ENCODE peak calls at places on chromosomes 11 and 22, in seven cellular contexts. T is dermis microvascular lymphatic vessel endothelial cell; J is effector CD4-positive, alpha-beta T cell; I is stimulated activated CD8-positive, alpha-beta memory T cell treated with anti-CD3 and anti-CD28 coated beads, Interleukin-2, amount 100 ng/mL, for 1 hour; Z is iPS-NIHi11; N is GM13976; L is RWPE2. S is an unnamed sample.

GRCh38 chr11:65565624-65566453 is 4.4 kb upstream of the ZNRD2 start:
- DNase-seq in T (peak; percentile 45), J (peak; percentile 42), I (no peak), Z (no peak), N (no peak), L (no peak), S (no peak)

GRCh38 chr11:103279821-103280220 is 170.6 kb downstream of the DYNC2H1 start:
- DNase-seq in T (no peak), J (no peak), I (no peak), Z (no peak), N (no peak), L (no peak), S (no peak)

GRCh38 chr22:20591660-20592310 is 84.4 kb downstream of the MED15 start:
- DNase-seq in T (no peak), J (no peak), I (no peak), Z (peak; percentile 88), N (no peak), L (peak; percentile 57), S (no peak)

GRCh38 chr11:12200359-12201015 is 90.1 kb downstream of the MICAL2 start:
- DNase-seq in T (no peak), J (no peak), I (no peak), Z (no peak), N (no peak), L (no peak), S (no peak)

GRCh38 chr11:100927579-100927978 is 202.0 kb downstream of the PGR start:
- DNase-seq in T (no peak), J (no peak), I (no peak), Z (no peak), N (no peak), L (no peak), S (no peak)

GRCh38 chr11:82855616-82856015 is 44.6 kb downstream of the PRCP start:
- DNase-seq in T (no peak), J (no peak), I (no peak), Z (no peak), N (no peak), L (no peak), S (no peak)

GRCh38 chr22:48896766-48897637 is 930.7 kb downstream of the BRD1 start:
- DNase-seq in T (no peak), J (no peak), I (no peak), Z (no peak), N (peak; percentile 11), L (peak; percentile 32), S (no peak)

GRCh38 chr11:124977006-124977405 is 23.0 kb downstream of the CCDC15 start:
- DNase-seq in T (no peak), J (no peak), I (no peak), Z (no peak), N (no peak), L (no peak), S (no peak)

GRCh38 chr11:91819195-91819594 is 405.4 kb upstream of the FAT3 start:
- DNase-seq in T (no peak), J (no peak), I (no peak), Z (no peak), N (no peak), L (no peak), S (no peak)

GRCh38 chr11:45670386-45671135 is 5.1 kb upstream of the CHST1 start:
- DNase-seq in T (no peak), J (no peak), I (no peak), Z (no peak), N (no peak), L (peak; percentile 37), S (no peak)

GRCh38 chr22:34845391-34845790 is 220.6 kb upstream of the ISX start:
- DNase-seq in T (no peak), J (no peak), I (no peak), Z (no peak), N (no peak), L (no peak), S (no peak)

GRCh38 chr11:29100967-29101366 is 915.9 kb downstream of the KCNA4 start:
- DNase-seq in T (no peak), J (no peak), I (no peak), Z (no peak), N (no peak), L (no peak), S (no peak)

GRCh38 chr22:36753120-36753802 is 22.7 kb downstream of the IFT27 start:
- DNase-seq in T (no peak), J (no peak), I (no peak), Z (peak; percentile 50), N (no peak), L (peak; percentile 40), S (no peak)

GRCh38 chr11:61967924-61968757 is 707 bp upstream of the FTH1 start:
- DNase-seq in T (no peak), J (no peak), I (no peak), Z (no peak), N (peak; percentile 70), L (no peak), S (peak; percentile 54)

GRCh38 chr11:113554531-113554930 is 79.3 kb upstream of the DRD2 start:
- DNase-seq in T (no peak), J (no peak), I (no peak), Z (no peak), N (no peak), L (no peak), S (peak; percentile 3)

GRCh38 chr11:4191031-4191571 is 96.5 kb downstream of the RRM1 start:
- DNase-seq in T (no peak), J (no peak), I (no peak), Z (no peak), N (no peak), L (no peak), S (no peak)

GRCh38 chr11:96199563-96200025 is 143.4 kb downstream of the MAML2 start:
- DNase-seq in T (peak; percentile 95), J (peak; percentile 43), I (no peak), Z (no peak), N (no peak), L (no peak), S (no peak)

S was measured in OCI-LY7.